ENCODE peak calls at places on chromosome 7, in four cellular contexts. One of them, this sample, is unnamed.
A peak's percentile ranks its signal among the peaks of the same experiment; 100 is the strongest.

GRCh38 chr7:118312966-118313365 is 88.5 kb downstream of the ANKRD7 start:
- DNase-seq in NCI-H69: no peak
- DNase-seq in upper lobe of right lung: no peak
- DNase-seq in HCEC 1CT: no peak
- DNase-seq in this sample: no peak

GRCh38 chr7:83547526-83547925 is 101.4 kb downstream of the SEMA3E start:
- DNase-seq in upper lobe of right lung: no peak
- DNase-seq in HCEC 1CT: no peak
- DNase-seq in NCI-H69: peak; percentile 94
- DNase-seq in this sample: peak; percentile 48

GRCh38 chr7:20351901-20352300 is 21.2 kb downstream of the ITGB8 start:
- DNase-seq in HCEC 1CT: peak; percentile 55
- DNase-seq in NCI-H69: no peak
- DNase-seq in upper lobe of right lung: no peak
- DNase-seq in this sample: no peak

GRCh38 chr7:152637920-152638580 is 37.9 kb downstream of the XRCC2 start:
- DNase-seq in NCI-H69: no peak
- DNase-seq in upper lobe of right lung: no peak
- DNase-seq in HCEC 1CT: no peak
- DNase-seq in this sample: no peak

GRCh38 chr7:138842111-138842510 is 44.1 kb upstream of the ATP6V0A4 start:
- DNase-seq in upper lobe of right lung: no peak
- DNase-seq in HCEC 1CT: peak; percentile 18
- DNase-seq in NCI-H69: no peak
- DNase-seq in this sample: no peak

GRCh38 chr7:130409067-130409721 is 28.9 kb downstream of the CPA1 start:
- DNase-seq in HCEC 1CT: no peak
- DNase-seq in upper lobe of right lung: no peak
- DNase-seq in NCI-H69: peak; percentile 77
- DNase-seq in this sample: no peak

GRCh38 chr7:43294080-43294630 is 181.7 kb downstream of the HECW1 start:
- DNase-seq in upper lobe of right lung: no peak
- DNase-seq in HCEC 1CT: peak; percentile 44
- DNase-seq in NCI-H69: no peak
- DNase-seq in this sample: no peak

GRCh38 chr7:28408974-28409715 is 3.2 kb upstream of the CREB5 start:
- DNase-seq in HCEC 1CT: peak; percentile 92
- DNase-seq in NCI-H69: peak; percentile 98
- DNase-seq in upper lobe of right lung: peak; percentile 90
- DNase-seq in this sample: peak; percentile 93

GRCh38 chr7:27166475-27167169 is 1.3 kb upstream of the HOXA9 start:
- DNase-seq in HCEC 1CT: peak; percentile 42
- DNase-seq in NCI-H69: peak; percentile 59
- DNase-seq in upper lobe of right lung: peak; percentile 53
- DNase-seq in this sample: no peak

GRCh38 chr7:47693161-47693740 is 111.3 kb upstream of the TNS3 start:
- DNase-seq in upper lobe of right lung: no peak
- DNase-seq in NCI-H69: no peak
- DNase-seq in HCEC 1CT: peak; percentile 22
- DNase-seq in this sample: no peak

GRCh38 chr7:55020481-55020871 is 1.7 kb downstream of the EGFR start:
- DNase-seq in NCI-H69: no peak
- DNase-seq in upper lobe of right lung: peak; percentile 79
- DNase-seq in HCEC 1CT: peak; percentile 64
- DNase-seq in this sample: no peak

GRCh38 chr7:91940171-91940570 is 491 bp upstream of the AKAP9 start:
- DNase-seq in HCEC 1CT: peak; percentile 34
- DNase-seq in NCI-H69: peak; percentile 75
- DNase-seq in upper lobe of right lung: no peak
- DNase-seq in this sample: peak; percentile 89